ENCODE peak calls at places on chromosomes 1 and 21, in five cellular contexts. A, K, W, J and H are unnamed samples.

GRCh38 chr1:160021376-160022074 is 10.3 kb downstream of the PIGM start:
- DNase-seq in A (no peak), K (no peak), W (no peak), J (no peak), H (no peak)

GRCh38 chr21:34029724-34030528 is 43.5 kb upstream of the MRPS6 start:
- DNase-seq in A (no peak), K (peak; percentile 31), W (peak; percentile 55), J (peak; percentile 66), H (peak; percentile 94)

GRCh38 chr1:4825841-4826450 is 171.5 kb downstream of the AJAP1 start:
- DNase-seq in A (peak; percentile 24), K (no peak), W (no peak), J (no peak), H (peak; percentile 75)

GRCh38 chr21:45333583-45334121 is 46.0 kb upstream of the POFUT2 start:
- DNase-seq in A (no peak), K (no peak), W (no peak), J (no peak), H (no peak)

GRCh38 chr1:244273845-244274619 is 177.7 kb downstream of the ADSS2 start:
- DNase-seq in A (peak; percentile 36), K (no peak), W (no peak), J (peak; percentile 90), H (no peak)

GRCh38 chr1:205976708-205977107 is 26.5 kb downstream of the RAB7B start:
- DNase-seq in A (peak; percentile 27), K (no peak), W (no peak), J (peak; percentile 67), H (no peak)

GRCh38 chr1:165116732-165117131 is 239.8 kb downstream of the LMX1A start:
- DNase-seq in A (no peak), K (no peak), W (no peak), J (peak; percentile 54), H (no peak)

GRCh38 chr1:179217943-179218507 is 11.5 kb downstream of the ABL2 start:
- DNase-seq in A (peak; percentile 24), K (no peak), W (no peak), J (peak; percentile 23), H (peak; percentile 61)

GRCh38 chr1:244680667-244681066 is 27.7 kb downstream of the DESI2 start:
- DNase-seq in A (no peak), K (no peak), W (no peak), J (no peak), H (no peak)

GRCh38 chr21:10463156-10463555 is 58.2 kb upstream of the TPTE start:
- DNase-seq in A (no peak), K (no peak), W (no peak), J (no peak), H (peak; percentile 38)

GRCh38 chr1:209435654-209436566 is 147.6 kb upstream of the CAMK1G start:
- DNase-seq in A (peak; percentile 3), K (peak; percentile 87), W (peak; percentile 78), J (peak; percentile 83), H (peak; percentile 73)

GRCh38 chr1:228104526-228105251 is 1.6 kb upstream of the C1orf35 start:
- DNase-seq in A (no peak), K (no peak), W (no peak), J (no peak), H (peak; percentile 42)

GRCh38 chr1:223844521-223844961 is 1.2 kb downstream of the TP53BP2 start:
- DNase-seq in A (no peak), K (no peak), W (no peak), J (no peak), H (no peak)

GRCh38 chr1:7596126-7596755 is 174.9 kb upstream of the VAMP3 start:
- DNase-seq in A (no peak), K (no peak), W (no peak), J (no peak), H (no peak)

GRCh38 chr1:68720476-68720875 is 223.6 kb upstream of the DEPDC1 start:
- DNase-seq in A (no peak), K (no peak), W (no peak), J (no peak), H (no peak)

GRCh38 chr1:53625766-53626520 is 113.0 kb downstream of the GLIS1 start:
- DNase-seq in A (no peak), K (no peak), W (no peak), J (no peak), H (no peak)

GRCh38 chr1:175803413-175803812 is 60.0 kb upstream of the TNR start:
- DNase-seq in A (no peak), K (no peak), W (no peak), J (no peak), H (no peak)

GRCh38 chr1:174998569-174999215 is 1.1 kb upstream of the CACYBP start:
- DNase-seq in A (peak; percentile 59), K (peak; percentile 5), W (no peak), J (no peak), H (peak; percentile 92)

GRCh38 chr1:109821221-109821669 is 57.5 kb upstream of the EPS8L3 start:
- DNase-seq in A (no peak), K (no peak), W (no peak), J (peak; percentile 92), H (no peak)

GRCh38 chr1:64396817-64397216 is 73.1 kb upstream of the CACHD1 start:
- DNase-seq in A (no peak), K (no peak), W (no peak), J (no peak), H (peak; percentile 55)

GRCh38 chr1:50735443-50735842 is 224.6 kb downstream of the FAF1 start:
- DNase-seq in A (no peak), K (no peak), W (peak; percentile 4), J (peak; percentile 27), H (peak; percentile 73)

GRCh38 chr1:41416552-41417334 is 55.5 kb downstream of the FOXO6 start:
- DNase-seq in A (peak; percentile 23), K (peak; percentile 78), W (peak; percentile 39), J (peak; percentile 84), H (peak; percentile 83)

GRCh38 chr1:103265551-103265950 is 157.2 kb upstream of the COL11A1 start:
- DNase-seq in A (no peak), K (no peak), W (no peak), J (peak; percentile 13), H (no peak)

GRCh38 chr21:19922122-19922521 is 1076.1 kb upstream of the NCAM2 start:
- DNase-seq in A (no peak), K (no peak), W (no peak), J (no peak), H (no peak)

GRCh38 chr1:206631085-206631509 is 4.2 kb upstream of the DYRK3 start:
- DNase-seq in A (no peak), K (peak; percentile 18), W (peak; percentile 57), J (peak; percentile 82), H (peak; percentile 93)

GRCh38 chr1:93692983-93693591 is 11.4 kb upstream of the BCAR3 start:
- DNase-seq in A (no peak), K (no peak), W (no peak), J (peak; percentile 79), H (no peak)

GRCh38 chr1:74684301-74684700 is 10.7 kb upstream of the ERICH3 start:
- DNase-seq in A (no peak), K (no peak), W (no peak), J (no peak), H (no peak)

GRCh38 chr1:56570924-56571372 is 8.4 kb downstream of the PLPP3 start:
- DNase-seq in A (no peak), K (no peak), W (no peak), J (no peak), H (no peak)

GRCh38 chr21:29114765-29115164 is 15.7 kb upstream of the MAP3K7CL start:
- DNase-seq in A (no peak), K (no peak), W (no peak), J (peak; percentile 43), H (no peak)

GRCh38 chr1:201019321-201019977 is 4.1 kb downstream of the KIF21B start:
- DNase-seq in A (no peak), K (no peak), W (no peak), J (peak; percentile 45), H (peak; percentile 71)

GRCh38 chr1:180566048-180566447 is 7.3 kb downstream of the OVAAL start:
- DNase-seq in A (no peak), K (no peak), W (no peak), J (no peak), H (no peak)

GRCh38 chr1:21383785-21384401 is 56.0 kb upstream of the NBPF3 start:
- DNase-seq in A (no peak), K (no peak), W (no peak), J (no peak), H (peak; percentile 80)

GRCh38 chr1:197955486-197956394 is 38.6 kb downstream of the LHX9 start:
- DNase-seq in A (peak; percentile 2), K (no peak), W (no peak), J (no peak), H (no peak)

GRCh38 chr1:112862753-112863426 is 93.1 kb downstream of the SLC16A1 start:
- DNase-seq in A (no peak), K (no peak), W (no peak), J (no peak), H (no peak)

GRCh38 chr1:201426395-201427310 is 5.1 kb upstream of the TNNI1 start:
- DNase-seq in A (no peak), K (no peak), W (no peak), J (no peak), H (no peak)

GRCh38 chr1:223802032-223802431 is 43.7 kb downstream of the TP53BP2 start:
- DNase-seq in A (peak; percentile 39), K (no peak), W (no peak), J (no peak), H (peak; percentile 17)

GRCh38 chr21:43908167-43908566 is 43.1 kb downstream of the AGPAT3 start:
- DNase-seq in A (no peak), K (no peak), W (no peak), J (no peak), H (no peak)